ENCODE peak calls at places on chromosomes 16 and 17, in four cellular contexts. C is K562, W is HCT116, K is HepG2. S is an unnamed sample.

GRCh38 chr16:50802000-50802399 is 60.1 kb downstream of the CYLD start:
- DNase-seq in K (no peak), C (no peak), W (no peak), S (no peak)

GRCh38 chr16:46774743-46775177 is 26.6 kb upstream of the MYLK3 start:
- DNase-seq in C (no peak), K (no peak), W (no peak), S (peak)

GRCh38 chr16:57374067-57374534 is 1.8 kb downstream of the CX3CL1 start:
- DNase-seq in C (no peak), W (no peak), K (no peak), S (no peak)

GRCh38 chr17:4498461-4499397 is at the start of gene SPNS2:
- DNase-seq in C (peak), W (no peak), K (no peak), S (no peak)

GRCh38 chr16:56841233-56841632 is 23.8 kb upstream of the SLC12A3 start:
- DNase-seq in C (no peak), W (no peak), K (no peak), S (no peak)

GRCh38 chr17:59668816-59669215 is 38.4 kb downstream of the PTRH2 start:
- DNase-seq in C (no peak), K (no peak), W (peak), S (no peak)

GRCh38 chr16:1069154-1069553 is 3.4 kb upstream of the SSTR5 start:
- DNase-seq in W (no peak), C (peak), K (no peak), S (no peak)

GRCh38 chr17:75511610-75512575 is 3.4 kb downstream of the CASKIN2 start:
- DNase-seq in C (peak), W (no peak), K (peak), S (no peak)

GRCh38 chr17:27466748-27467375 is 10.6 kb downstream of the KSR1 start:
- DNase-seq in C (no peak), W (no peak), K (no peak), S (peak)

GRCh38 chr16:70331588-70332358 is 14.9 kb upstream of the DDX19A start:
- DNase-seq in W (no peak), K (no peak), C (no peak), S (no peak)

GRCh38 chr16:29009050-29009837 is 24.4 kb downstream of the LAT start:
- DNase-seq in W (no peak), C (peak), K (no peak), S (no peak)

GRCh38 chr16:87860553-87861299 is 8.6 kb downstream of the SLC7A5 start:
- DNase-seq in C (peak), K (peak), W (no peak), S (no peak)

DNA sequence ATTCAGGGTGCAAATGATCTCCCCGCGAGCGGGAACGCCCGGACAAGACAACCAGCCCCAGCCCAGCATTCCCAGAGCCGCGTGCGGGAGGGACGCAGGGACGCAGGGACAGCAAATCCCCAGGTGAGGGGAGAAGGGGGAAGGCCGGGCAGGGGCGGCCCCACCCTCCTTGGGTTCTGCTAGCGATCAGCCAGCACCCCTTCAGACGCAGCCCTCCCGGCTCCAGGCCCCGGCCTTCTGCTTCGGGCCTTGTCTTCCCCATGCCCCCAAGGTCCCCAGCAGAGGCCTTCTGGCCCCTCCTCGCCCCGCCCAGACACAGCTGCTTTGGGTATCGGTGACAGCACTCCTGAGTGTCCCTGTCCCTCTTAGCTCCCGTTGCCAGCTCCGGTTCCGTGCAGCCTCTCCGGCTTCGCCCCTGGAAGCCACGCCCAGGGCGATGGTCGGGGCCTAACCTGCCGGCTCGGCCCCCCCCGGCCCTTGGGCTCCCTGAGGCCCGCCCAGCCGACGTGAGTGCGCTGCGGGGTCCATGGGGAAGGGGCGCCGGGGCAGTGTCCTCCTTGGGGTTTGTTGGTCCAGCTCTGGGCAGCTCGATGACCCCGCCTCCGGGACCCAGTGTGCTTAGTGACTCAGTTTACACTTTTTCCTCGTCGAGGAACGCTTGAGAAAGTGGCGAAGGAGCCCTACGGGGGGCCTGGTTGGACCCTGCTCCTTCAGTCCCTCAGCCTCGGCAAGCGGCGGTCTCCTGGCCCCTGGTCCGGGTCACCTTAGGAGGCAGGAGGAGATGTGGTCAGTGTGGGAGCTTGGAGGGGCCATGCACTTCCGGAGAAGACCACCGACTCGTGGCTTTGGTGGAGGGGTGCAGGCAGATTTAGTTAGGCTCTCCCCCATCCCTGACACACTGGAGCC is 50.5 kb upstream of the AMZ2 start:
- DNase-seq in C (peak), W (no peak), K (no peak), S (no peak)
- TF ChIP-seq ZBTB33 in C (no peak), W (no peak), K (no peak), S (no peak)

GRCh38 chr16:89401641-89402445 is 88.5 kb downstream of the ANKRD11 start:
- DNase-seq in K (no peak), W (no peak), C (no peak), S (no peak)

GRCh38 chr16:89400740-89401139 is 89.6 kb downstream of the ANKRD11 start:
- DNase-seq in K (no peak), W (no peak), C (no peak), S (no peak)

GRCh38 chr16:89401205-89401604 is 89.2 kb downstream of the ANKRD11 start:
- DNase-seq in W (no peak), C (no peak), K (no peak), S (no peak)

GRCh38 chr16:89404561-89404960 is 85.8 kb downstream of the ANKRD11 start:
- DNase-seq in K (no peak), C (no peak), W (no peak), S (no peak)

GRCh38 chr16:89402962-89403361 is 87.4 kb downstream of the ANKRD11 start:
- DNase-seq in W (no peak), K (no peak), C (no peak), S (no peak)
- TF ChIP-seq ATF3 in W (no peak), K (no peak), C (no peak), S (no peak)

DNA sequence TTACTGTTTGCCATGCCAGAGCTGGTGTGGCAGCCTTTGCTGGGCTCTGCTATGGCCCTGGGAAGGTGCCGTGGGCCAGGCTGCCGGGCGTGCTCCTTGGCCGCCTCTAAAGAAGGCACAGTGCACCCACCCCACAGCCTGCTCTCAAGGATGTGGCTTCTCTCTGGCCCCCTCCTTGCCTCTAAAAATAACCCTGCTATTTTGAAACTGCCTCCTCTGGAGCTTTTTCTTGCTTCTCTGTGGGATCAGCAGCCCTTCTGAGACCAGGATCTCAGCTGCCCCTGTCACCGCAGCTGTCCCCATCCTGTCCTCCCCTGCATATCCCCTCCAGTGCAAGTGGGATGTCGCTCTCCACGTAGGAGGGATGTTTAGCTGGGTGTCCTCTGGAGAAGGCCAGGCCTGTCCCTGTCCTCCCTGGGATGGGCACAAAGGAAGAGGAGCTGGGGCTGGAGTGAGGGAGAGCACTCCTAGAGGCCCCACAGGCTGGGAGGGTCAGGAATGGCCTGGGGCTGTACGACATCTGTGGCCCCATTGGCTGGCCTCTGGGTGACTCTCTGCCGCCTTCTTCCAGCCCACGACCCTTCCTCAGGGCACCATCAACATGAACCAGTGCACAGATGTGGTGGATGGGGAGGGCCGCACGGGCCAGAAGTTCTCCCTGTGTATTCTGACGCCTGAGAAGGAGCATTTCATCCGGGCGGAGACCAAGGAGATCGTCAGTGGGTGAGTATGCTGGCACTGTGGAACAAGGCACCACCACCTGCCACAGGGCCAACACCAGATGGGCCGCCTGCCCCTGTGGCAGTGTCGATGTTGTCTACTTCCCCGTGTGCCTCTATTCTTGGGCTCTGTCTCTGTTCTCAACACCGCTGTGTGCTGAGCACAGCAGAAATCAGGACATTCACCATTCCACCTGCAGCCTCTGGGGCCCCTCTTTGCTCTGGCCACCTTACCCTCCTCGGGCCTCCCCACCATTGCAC is 79.7 kb downstream of the PLD6 start:
- DNase-seq in C (no peak), K (no peak), W (no peak), S (no peak)
- TF ChIP-seq ZBTB33 in C (no peak), K (no peak), W (no peak), S (no peak)

GRCh38 chr16:24741862-24742261 is 12.4 kb downstream of the TNRC6A start:
- DNase-seq in C (no peak), K (no peak), W (no peak), S (no peak)

GRCh38 chr16:24748242-24748641 is 18.8 kb downstream of the TNRC6A start:
- DNase-seq in W (no peak), K (no peak), C (no peak), S (no peak)

GRCh38 chr16:24747425-24747824 is 18.0 kb downstream of the TNRC6A start:
- DNase-seq in W (no peak), C (no peak), K (no peak), S (no peak)

GRCh38 chr16:24745791-24746190 is 16.3 kb downstream of the TNRC6A start:
- DNase-seq in C (no peak), K (no peak), W (no peak), S (no peak)
- TF ChIP-seq ATF3 in C (no peak), K (no peak), W (no peak), S (no peak)

GRCh38 chr16:85677383-85677967 is 11.3 kb downstream of the GINS2 start:
- DNase-seq in W (no peak), C (no peak), K (no peak), S (no peak)

GRCh38 chr16:85676466-85676865 is 12.3 kb downstream of the GINS2 start:
- DNase-seq in K (no peak), W (no peak), C (no peak), S (no peak)

GRCh38 chr16:85679870-85680269 is 8.9 kb downstream of the GINS2 start:
- DNase-seq in C (no peak), W (no peak), K (no peak), S (no peak)

GRCh38 chr16:85678821-85679220 is 9.9 kb downstream of the GINS2 start:
- DNase-seq in K (no peak), C (no peak), W (no peak), S (no peak)

DNA sequence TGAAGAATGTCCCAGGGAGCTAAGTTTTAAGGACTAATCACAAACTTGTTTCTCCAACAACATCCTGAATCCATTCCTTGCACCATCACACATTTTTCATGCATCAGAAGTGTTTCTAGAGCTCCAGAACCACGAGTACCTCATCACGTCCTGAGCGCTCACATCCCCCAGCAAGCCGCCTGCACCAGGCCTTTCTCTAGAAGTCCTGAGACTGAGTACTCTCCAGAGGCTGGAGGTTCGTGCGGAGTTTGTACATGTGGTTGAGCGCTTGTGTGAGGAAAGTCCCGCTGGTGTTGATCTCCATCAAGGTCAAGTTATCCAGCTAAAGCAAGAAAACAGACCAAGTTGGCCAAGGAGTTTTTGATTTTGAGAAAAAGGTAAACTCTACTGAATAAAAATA is 10.7 kb downstream of the GINS2 start:
- DNase-seq in W (no peak), C (no peak), K (no peak), S (no peak)
- TF ChIP-seq ZBTB33 in W (no peak), C (no peak), K (no peak), S (no peak)

GRCh38 chr16:67278773-67279295 is 498 bp upstream of the PLEKHG4 start:
- DNase-seq in W (no peak), K (no peak), C (peak), S (no peak)
- TF ChIP-seq ATF3 in W (no peak), K (no peak), C (no peak), S (no peak)

GRCh38 chr17:77317091-77317519 is 176.3 kb downstream of the SEC14L1 start:
- DNase-seq in K (no peak), C (no peak), W (no peak), S (no peak)
- TF ChIP-seq ZBTB33 in K (no peak), C (no peak), W (no peak), S (no peak)

GRCh38 chr17:2192367-2193028 is 111.1 kb downstream of the SMG6 start:
- DNase-seq in W (peak), K (no peak), C (no peak), S (peak)
- TF ChIP-seq ATF3 in W (no peak), K (no peak), C (peak), S (no peak)

S was measured in GM12878.